ENCODE peak calls at places on chromosomes 6 and 20, in ten cellular contexts. O is RWPE2; C is CD4-positive, alpha-beta memory T cell; M is A549; E is right atrium auricular region; X is PC-3; J is IMR-90; L is hepatocyte; Y is ovary; H is HCT116. Z is an unnamed sample. For H3K4me1 and H3K9me3, the result is how much of the 10 kb centered on the place peaks cover.

GRCh38 chr6:56238352-56238751 is 9.0 kb downstream of the COL21A1 start:
- DNase-seq in O (no peak), C (no peak), M (no peak), E (no peak), X (no peak), J (no peak), L (no peak), Y (no peak), H (no peak), Z (no peak)

GRCh38 chr20:32356935-32357868 is 929 bp upstream of the ASXL1 start:
- DNase-seq in O (peak), C (no peak), M (no peak), E (no peak), X (peak), J (peak), L (peak), Y (no peak), H (peak), Z (no peak)

GRCh38 chr6:166636191-166636938 is 9.3 kb upstream of the RPS6KA2 start:
- DNase-seq in O (no peak), C (no peak), M (no peak), E (no peak), X (no peak), J (no peak), L (no peak), Y (no peak), H (no peak), Z (no peak)

GRCh38 chr6:137095093-137095492 is 50.3 kb upstream of the IL20RA start:
- DNase-seq in O (no peak), C (no peak), M (no peak), E (no peak), X (no peak), J (no peak), L (no peak), Y (no peak), H (no peak), Z (no peak)

GRCh38 chr6:113936093-113936934 is 34.6 kb downstream of the HDAC2 start:
- DNase-seq in O (no peak), C (peak), M (peak), E (no peak), X (peak), J (peak), L (peak), Y (no peak), H (peak), Z (no peak)

GRCh38 chr20:31943052-31943471 is 8.8 kb downstream of the PDRG1 start:
- DNase-seq in O (no peak), C (no peak), M (no peak), E (no peak), X (no peak), J (no peak), L (no peak), Y (peak), H (no peak), Z (peak)

GRCh38 chr6:2791124-2792050 is 26.2 kb downstream of the WRNIP1 start:
- DNase-seq in O (no peak), C (peak), M (peak), E (peak), X (peak), J (peak), L (peak), Y (peak), H (peak), Z (no peak)

GRCh38 chr20:37529214-37529967 is 1.7 kb upstream of the BLCAP start:
- DNase-seq in O (peak), C (no peak), M (peak), E (no peak), X (no peak), J (no peak), L (no peak), Y (no peak), H (no peak), Z (no peak)

GRCh38 chr6:71197267-71197666 is 91.3 kb upstream of the OGFRL1 start:
- DNase-seq in O (no peak), C (no peak), M (peak), E (no peak), X (peak), J (peak), L (peak), Y (no peak), H (no peak), Z (no peak)

GRCh38 chr6:23851551-23851950 is 274.5 kb upstream of the NRSN1 start:
- DNase-seq in O (no peak), C (no peak), M (no peak), E (no peak), X (no peak), J (no peak), L (no peak), Y (no peak), H (no peak), Z (no peak)

GRCh38 chr6:117195728-117196127 is 69.6 kb upstream of the VGLL2 start:
- DNase-seq in O (no peak), C (no peak), M (no peak), E (no peak), X (peak), J (no peak), L (no peak), Y (no peak), H (no peak), Z (no peak)

GRCh38 chr20:46058656-46059281 is 29.8 kb downstream of the SLC12A5 start:
- DNase-seq in O (peak), C (no peak), M (no peak), E (peak), X (no peak), J (no peak), L (peak), Y (no peak), H (no peak), Z (no peak)

GRCh38 chr6:71194730-71195129 is 93.9 kb upstream of the OGFRL1 start:
- DNase-seq in O (no peak), C (no peak), M (no peak), E (no peak), X (peak), J (peak), L (no peak), Y (no peak), H (no peak), Z (no peak)

GRCh38 chr20:49567421-49568256 is at the start of gene PTGIS:
- DNase-seq in O (peak), C (no peak), M (no peak), E (no peak), X (no peak), J (no peak), L (peak), Y (peak), H (no peak), Z (no peak)

GRCh38 chr6:6891074-6891754 is 216.5 kb upstream of the RREB1 start:
- DNase-seq in O (no peak), C (no peak), M (no peak), E (no peak), X (no peak), J (no peak), L (peak), Y (peak), H (no peak), Z (no peak)

GRCh38 chr6:44676246-44676790 is 288.8 kb downstream of the CDC5L start:
- DNase-seq in O (no peak), C (no peak), M (no peak), E (no peak), X (no peak), J (no peak), L (no peak), Y (no peak), H (no peak), Z (no peak)

GRCh38 chr6:112881828-112882227 is 534.7 kb downstream of the RFPL4B start:
- DNase-seq in O (no peak), C (no peak), M (no peak), E (no peak), X (no peak), J (peak), L (no peak), Y (no peak), H (no peak), Z (no peak)

GRCh38 chr6:12408752-12409151 is 118.6 kb downstream of the EDN1 start:
- DNase-seq in O (no peak), C (no peak), M (no peak), E (no peak), X (no peak), J (no peak), L (no peak), Y (no peak), H (no peak), Z (no peak)

GRCh38 chr20:12113468-12114371 is 196.0 kb downstream of the BTBD3 start:
- DNase-seq in O (no peak), C (no peak), M (no peak), E (no peak), X (peak), J (no peak), L (no peak), Y (no peak), H (no peak), Z (no peak)

GRCh38 chr6:117498159-117498558 is 15.7 kb downstream of the DCBLD1 start:
- DNase-seq in O (no peak), C (no peak), M (peak), E (no peak), X (peak), J (peak), L (no peak), Y (no peak), H (no peak), Z (no peak)

GRCh38 chr6:27059621-27060425 is 187.7 kb upstream of the PRSS16 start:
- DNase-seq in O (no peak), C (no peak), M (no peak), E (no peak), X (no peak), J (peak), L (no peak), Y (no peak), H (no peak), Z (no peak)

GRCh38 chr6:33298773-33299236 is at the start of gene RGL2:
- DNase-seq in O (no peak), C (no peak), M (peak), E (peak), X (peak), J (peak), L (peak), Y (peak), H (no peak), Z (peak)

GRCh38 chr6:1279065-1279464 is 32.8 kb upstream of the FOXQ1 start:
- DNase-seq in O (no peak), C (no peak), M (no peak), E (no peak), X (no peak), J (no peak), L (no peak), Y (no peak), H (no peak), Z (no peak)

GRCh38 chr6:4568138-4568537 is 208.1 kb upstream of the CDYL start:
- DNase-seq in O (no peak), C (no peak), M (no peak), E (peak), X (no peak), J (no peak), L (no peak), Y (no peak), H (no peak), Z (no peak)

GRCh38 chr6:158711264-158711663 is 61.4 kb downstream of the SYTL3 start:
- DNase-seq in O (no peak), C (no peak), M (no peak), E (no peak), X (no peak), J (peak), L (peak), Y (no peak), H (no peak), Z (no peak)

GRCh38 chr6:116373300-116373699 is 2.6 kb downstream of the DSE start:
- DNase-seq in O (no peak), C (no peak), M (no peak), E (no peak), X (no peak), J (peak), L (no peak), Y (no peak), H (no peak), Z (no peak)

GRCh38 chr6:152636675-152637421 is at the start of gene SYNE1:
- DNase-seq in O (peak), C (no peak), M (peak), E (no peak), X (no peak), J (peak), L (peak), Y (peak), H (no peak), Z (peak)

GRCh38 chr6:157813191-157813590 is 9.9 kb upstream of the SNX9 start:
- DNase-seq in O (no peak), C (no peak), M (no peak), E (no peak), X (no peak), J (peak), L (no peak), Y (peak), H (no peak), Z (no peak)

DNA sequence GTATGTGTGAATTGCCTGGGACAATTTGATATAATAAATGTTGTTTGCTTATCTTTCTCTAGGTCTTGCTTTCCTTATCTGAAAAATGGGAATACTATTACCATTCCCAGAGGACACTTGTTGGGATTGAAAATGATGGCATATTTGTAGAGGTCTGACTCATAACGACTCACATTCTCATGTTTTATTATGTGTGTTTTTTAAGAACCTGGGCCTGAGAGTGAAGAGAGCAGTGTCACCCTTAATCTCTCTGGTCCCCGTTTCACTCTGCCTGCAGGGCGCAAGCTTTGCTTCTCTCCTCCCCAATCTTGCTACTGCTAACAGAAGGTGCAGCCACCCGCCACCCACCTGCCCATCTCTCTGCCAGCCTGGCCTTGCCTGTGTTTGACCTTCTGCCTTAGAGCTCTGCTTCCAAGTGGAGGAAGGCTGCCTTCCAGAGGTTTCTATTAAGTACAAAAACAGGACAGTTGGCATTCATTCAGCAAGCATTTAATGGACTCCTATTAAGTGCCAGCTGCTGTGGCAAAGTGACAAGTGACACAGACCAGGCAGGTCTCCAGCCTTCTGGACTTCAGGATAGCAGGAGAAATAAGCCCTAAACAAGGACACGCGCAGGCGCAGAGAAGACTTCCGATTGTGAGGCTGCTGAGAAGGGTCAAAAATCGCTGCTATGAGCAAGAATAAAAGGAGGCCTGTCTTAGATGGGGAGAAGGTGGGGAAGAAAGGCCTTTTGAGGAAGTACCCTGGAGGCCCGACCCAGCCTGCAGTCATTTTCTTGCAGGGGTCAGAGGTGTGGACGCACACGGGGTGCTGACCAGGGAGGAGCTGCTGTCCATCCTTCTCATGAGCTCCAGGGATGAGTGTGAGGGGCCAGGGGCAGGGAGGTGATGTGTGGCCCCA is 112.5 kb downstream of the JPH2 start:
- DNase-seq in O (no peak), C (no peak), M (no peak), E (peak), X (peak), J (peak), L (no peak), Y (no peak), H (no peak), Z (peak)
- H3K4me1 ChIP-seq in O (under half), C (under half), M (under half), E (under half), X (under half), J (under half), L (under half), Y (under half), H (under half), Z (under half)

DNA sequence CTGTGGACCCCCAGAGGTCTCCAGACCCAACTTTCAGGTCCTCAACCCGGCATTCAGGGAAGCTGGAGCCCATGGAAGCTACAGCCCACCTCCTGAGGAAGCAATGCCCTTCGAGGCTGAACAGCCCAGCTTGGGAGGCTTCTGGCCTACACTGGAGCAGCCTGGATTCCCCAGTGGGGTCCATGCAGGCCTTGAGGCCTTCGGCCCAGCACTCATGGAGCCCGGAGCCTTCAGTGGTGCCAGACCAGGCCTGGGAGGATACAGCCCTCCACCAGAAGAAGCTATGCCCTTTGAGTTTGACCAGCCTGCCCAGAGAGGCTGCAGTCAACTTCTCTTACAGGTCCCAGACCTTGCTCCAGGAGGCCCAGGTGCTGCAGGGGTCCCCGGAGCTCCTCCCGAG is 950 bp downstream of the GNAS start:
- DNase-seq in O (no peak), C (no peak), M (no peak), E (no peak), X (no peak), J (no peak), L (no peak), Y (no peak), H (no peak), Z (no peak)
- H3K9me3 ChIP-seq in O (under half), C (under half), M (under half), E (under half), X (under half), J (under half), L (under half), Y (under half), H (under half), Z (under half)

GRCh38 chr6:105320766-105321165 is 82.1 kb downstream of the PREP start:
- DNase-seq in O (no peak), C (no peak), M (no peak), E (no peak), X (no peak), J (no peak), L (no peak), Y (no peak), H (no peak), Z (no peak)
- H3K4me1 ChIP-seq in O (under half), C (under half), M (under half), E (under half), X (half or more), J (under half), L (under half), Y (under half), H (under half), Z (under half)

GRCh38 chr6:130677312-130677711 is 149.9 kb upstream of the SMLR1 start:
- DNase-seq in O (no peak), C (no peak), M (no peak), E (no peak), X (no peak), J (no peak), L (no peak), Y (no peak), H (no peak), Z (no peak)

GRCh38 chr6:130679684-130680083 is 147.5 kb upstream of the SMLR1 start:
- DNase-seq in O (no peak), C (no peak), M (no peak), E (no peak), X (no peak), J (no peak), L (no peak), Y (no peak), H (no peak), Z (no peak)

GRCh38 chr6:130677766-130678165 is 149.4 kb upstream of the SMLR1 start:
- DNase-seq in O (no peak), C (no peak), M (no peak), E (no peak), X (no peak), J (no peak), L (no peak), Y (no peak), H (no peak), Z (no peak)

GRCh38 chr6:130681028-130681427 is 146.2 kb upstream of the SMLR1 start:
- DNase-seq in O (no peak), C (no peak), M (no peak), E (no peak), X (no peak), J (peak), L (no peak), Y (no peak), H (no peak), Z (no peak)

GRCh38 chr6:130680118-130680517 is 147.1 kb upstream of the SMLR1 start:
- DNase-seq in O (no peak), C (no peak), M (no peak), E (no peak), X (no peak), J (peak), L (no peak), Y (no peak), H (no peak), Z (no peak)
- H3K9me3 ChIP-seq in O (under half), C (under half), M (under half), E (under half), X (under half), J (under half), L (under half), Y (under half), H (under half), Z (under half)

GRCh38 chr6:148138478-148138877 is 204.2 kb upstream of the SASH1 start:
- DNase-seq in O (no peak), C (no peak), M (no peak), E (no peak), X (no peak), J (no peak), L (no peak), Y (no peak), H (no peak), Z (no peak)
- H3K4me1 ChIP-seq in O (under half), C (under half), M (under half), E (under half), X (under half), J (under half), L (under half), Y (under half), H (under half), Z (under half)

DNA sequence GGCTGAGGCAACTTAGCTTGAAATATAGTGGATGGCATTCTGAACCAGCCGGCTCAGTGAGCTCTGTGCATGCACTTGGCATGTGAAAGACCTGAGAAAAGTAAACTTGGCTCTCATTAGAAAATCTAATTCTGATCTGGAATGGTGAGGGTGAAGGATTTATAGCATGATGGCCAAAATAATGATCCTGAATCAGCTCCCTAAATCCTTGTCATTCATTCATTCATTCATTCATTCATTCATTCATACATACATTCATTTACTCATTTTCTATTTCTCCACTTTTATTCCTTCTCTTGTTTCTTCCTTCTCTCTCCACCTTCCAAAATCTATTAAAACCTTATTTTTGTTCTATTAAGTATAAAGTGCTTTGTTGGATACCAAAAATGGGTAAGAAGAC is 681.1 kb downstream of the DHX35 start:
- DNase-seq in O (no peak), C (no peak), M (no peak), E (no peak), X (no peak), J (no peak), L (no peak), Y (no peak), H (no peak), Z (no peak)
- H3K9me3 ChIP-seq in O (under half), C (under half), M (under half), E (under half), X (under half), J (under half), L (under half), Y (under half), H (under half), Z (under half)

GRCh38 chr6:142902636-142903053 is 42.3 kb downstream of the HIVEP2 start:
- DNase-seq in O (peak), C (peak), M (peak), E (peak), X (peak), J (peak), L (peak), Y (peak), H (peak), Z (peak)
- H3K4me1 ChIP-seq in O (under half), C (half or more), M (under half), E (under half), X (under half), J (under half), L (under half), Y (under half), H (under half), Z (under half)

GRCh38 chr6:167670938-167671338 is 155.8 kb upstream of the AFDN start:
- DNase-seq in O (no peak), C (no peak), M (no peak), E (no peak), X (no peak), J (no peak), L (no peak), Y (no peak), H (no peak), Z (no peak)
- H3K9me3 ChIP-seq in O (under half), C (under half), M (under half), E (under half), X (under half), J (half or more), L (under half), Y (under half), H (under half), Z (under half)

GRCh38 chr6:47376930-47377329 is 67.2 kb upstream of the TNFRSF21 start:
- DNase-seq in O (no peak), C (no peak), M (no peak), E (no peak), X (no peak), J (no peak), L (no peak), Y (no peak), H (no peak), Z (no peak)
- H3K4me1 ChIP-seq in O (under half), C (under half), M (under half), E (under half), X (under half), J (under half), L (under half), Y (under half), H (under half), Z (under half)

Z was measured in kidney.